ENCODE peak calls at places on chromosomes 2 and 18, in six cellular contexts. D is IMR-90, X is neuronal stem cell, G is H9, R is H1, V is mesenchymal stem cell. E is an unnamed sample. For H3K27me3, the result is how much of the 10 kb centered on the place peaks cover.

GRCh38 chr2:119174216-119174992 is 15.9 kb upstream of the C1QL2 start:
- DNase-seq in X (peak), V (peak), G (peak), D (no peak), R (peak), E (peak)

GRCh38 chr18:62420513-62421209 is 95.6 kb downstream of the TNFRSF11A start:
- DNase-seq in R (no peak), X (no peak), V (peak), G (no peak), D (peak), E (peak)

GRCh38 chr2:137969418-137969765 is 5.1 kb downstream of the HNMT start:
- DNase-seq in R (no peak), X (no peak), G (no peak), V (peak), D (peak), E (no peak)

GRCh38 chr2:143058795-143059194 is 70.4 kb upstream of the ARHGAP15 start:
- DNase-seq in X (no peak), R (no peak), D (no peak), G (no peak), V (no peak), E (no peak)

GRCh38 chr18:10320848-10321247 is 133.6 kb upstream of the APCDD1 start:
- DNase-seq in D (peak), R (no peak), G (no peak), X (no peak), V (no peak), E (peak)

GRCh38 chr2:235968616-235969324 is 199.4 kb downstream of the GBX2 start:
- DNase-seq in V (no peak), D (no peak), G (peak), R (no peak), X (no peak), E (peak)

GRCh38 chr2:240139666-240140393 is 628 bp downstream of the OTOS start:
- DNase-seq in R (no peak), X (peak), V (no peak), D (no peak), G (no peak), E (no peak)

GRCh38 chr2:159939946-159940345 is 122.5 kb downstream of the PLA2R1 start:
- DNase-seq in G (no peak), X (no peak), V (no peak), D (peak), R (no peak), E (no peak)

GRCh38 chr2:163665817-163666216 is 70.0 kb downstream of the FIGN start:
- DNase-seq in V (peak), D (peak), G (no peak), X (no peak), R (no peak), E (no peak)

GRCh38 chr2:39603436-39603835 is 62.3 kb upstream of the TMEM178A start:
- DNase-seq in V (no peak), R (no peak), X (no peak), G (no peak), D (peak), E (no peak)

GRCh38 chr2:165868211-165868610 is 74.2 kb upstream of the GALNT3 start:
- DNase-seq in R (no peak), X (no peak), V (no peak), D (peak), G (no peak), E (no peak)

GRCh38 chr2:67954125-67954748 is 108.6 kb downstream of the C1D start:
- DNase-seq in D (no peak), V (no peak), X (no peak), R (no peak), G (no peak), E (no peak)

GRCh38 chr2:160493227-160494028 is at the start of gene RBMS1:
- DNase-seq in G (peak), X (peak), V (peak), R (peak), D (peak), E (peak)

GRCh38 chr18:7923105-7923504 is 356.0 kb downstream of the PTPRM start:
- DNase-seq in X (no peak), D (no peak), G (no peak), R (no peak), V (no peak), E (no peak)

GRCh38 chr2:46296840-46297545 is at the start of gene EPAS1:
- DNase-seq in R (peak), G (peak), V (peak), X (peak), D (peak), E (peak)

GRCh38 chr18:50247562-50247961 is 18.7 kb downstream of the CFAP53 start:
- DNase-seq in G (no peak), V (no peak), X (no peak), R (no peak), D (no peak), E (no peak)

GRCh38 chr18:22505136-22505535 is 87.4 kb upstream of the CTAGE1 start:
- DNase-seq in R (no peak), G (no peak), V (peak), D (peak), X (no peak), E (no peak)

GRCh38 chr2:173472112-173472511 is 117.4 kb downstream of the CDCA7 start:
- DNase-seq in G (no peak), X (no peak), V (no peak), D (no peak), R (no peak), E (no peak)

GRCh38 chr2:233830111-233830760 is 24.1 kb downstream of the HJURP start:
- DNase-seq in R (no peak), G (peak), D (no peak), X (no peak), V (no peak), E (no peak)

GRCh38 chr2:12451726-12452125 is 265.0 kb upstream of the TRIB2 start:
- DNase-seq in G (no peak), R (no peak), V (no peak), D (no peak), X (no peak), E (peak)

GRCh38 chr2:27070653-27071276 is 689 bp downstream of the OST4 start:
- DNase-seq in R (no peak), V (no peak), G (no peak), X (no peak), D (no peak), E (no peak)

GRCh38 chr18:80009661-80010550 is 21.5 kb upstream of the TXNL4A start:
- DNase-seq in X (no peak), R (no peak), V (peak), D (peak), G (no peak), E (no peak)

GRCh38 chr2:231810905-231811304 is 24.7 kb downstream of the COPS7B start:
- DNase-seq in D (peak), X (no peak), V (peak), R (no peak), G (no peak), E (peak)

GRCh38 chr2:2007551-2008501 is 263.5 kb upstream of the PXDN start:
- DNase-seq in V (no peak), D (no peak), R (peak), X (no peak), G (peak), E (no peak)
- H2AK5ac ChIP-seq in V (peak), D (no peak), R (peak), X (no peak), G (no peak), E (no peak)

GRCh38 chr2:132774189-132774588 is 104.2 kb upstream of the LYPD1 start:
- DNase-seq in D (peak), X (no peak), V (no peak), R (no peak), G (no peak), E (no peak)

GRCh38 chr2:132772344-132772743 is 102.3 kb upstream of the LYPD1 start:
- DNase-seq in R (no peak), D (no peak), X (no peak), V (no peak), G (no peak), E (no peak)

GRCh38 chr2:132773331-132773730 is 103.3 kb upstream of the LYPD1 start:
- DNase-seq in D (no peak), G (no peak), V (no peak), X (no peak), R (no peak), E (no peak)

GRCh38 chr2:132779206-132779605 is 109.2 kb upstream of the LYPD1 start:
- DNase-seq in R (no peak), V (no peak), X (no peak), G (no peak), D (no peak), E (no peak)

DNA sequence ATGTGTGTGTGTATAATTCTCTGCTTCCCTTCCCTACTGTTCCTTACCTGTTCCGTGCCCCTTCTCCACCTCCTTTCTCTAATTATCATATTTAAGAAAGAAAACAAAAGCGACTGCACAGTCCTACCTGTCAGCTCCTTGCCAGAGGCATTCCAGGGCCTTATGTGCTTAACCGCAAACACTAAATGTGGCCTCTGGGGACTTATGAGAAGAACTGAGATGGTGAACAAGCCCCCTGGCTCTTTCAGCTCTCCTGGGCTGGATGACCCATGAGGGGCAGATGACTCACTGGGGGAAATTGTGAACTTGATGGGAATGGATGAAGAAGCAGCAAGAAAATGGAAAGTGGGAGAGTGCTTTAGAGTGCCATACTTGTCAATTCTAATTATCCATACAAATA is 106.3 kb upstream of the LYPD1 start:
- DNase-seq in R (no peak), D (no peak), G (no peak), V (no peak), X (no peak), E (no peak)
- H3K14ac ChIP-seq in R (no peak), D (no peak), G (no peak), V (no peak), X (no peak), E (no peak)

GRCh38 chr2:50850290-50850969 is 181.5 kb downstream of the NRXN1 start:
- DNase-seq in R (no peak), X (no peak), V (no peak), D (no peak), G (no peak), E (no peak)

GRCh38 chr2:50849205-50849604 is 182.7 kb downstream of the NRXN1 start:
- DNase-seq in R (no peak), X (no peak), V (no peak), G (no peak), D (no peak), E (no peak)

GRCh38 chr2:50856112-50856511 is 175.8 kb downstream of the NRXN1 start:
- DNase-seq in R (no peak), D (no peak), V (peak), X (no peak), G (no peak), E (no peak)

DNA sequence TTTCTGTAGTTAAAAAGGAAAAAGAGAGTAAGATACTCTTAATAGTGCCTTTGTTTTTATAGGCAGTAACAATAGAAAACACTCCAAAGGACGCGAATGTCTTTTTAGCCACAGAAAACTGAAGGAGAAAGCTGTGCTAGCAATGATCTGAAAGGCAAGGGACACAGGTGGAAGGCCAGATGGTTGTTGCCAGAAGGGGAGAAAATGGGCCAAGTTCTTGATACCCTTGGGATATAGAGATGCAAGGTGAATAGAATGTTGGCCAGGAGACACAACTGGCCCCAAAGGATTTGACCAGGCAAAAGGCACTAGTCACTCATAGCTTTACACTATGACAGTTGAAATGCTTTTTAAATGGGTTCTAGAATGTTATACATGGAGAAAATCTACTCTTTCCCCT is 180.0 kb downstream of the NRXN1 start:
- DNase-seq in D (no peak), X (no peak), V (no peak), G (no peak), R (no peak), E (no peak)
- H3K27me3 ChIP-seq in D (under half), X (under half), V (under half), G (under half), R (under half), E (under half)

GRCh38 chr2:62180960-62181359 is 15.0 kb upstream of the B3GNT2 start:
- DNase-seq in G (no peak), V (no peak), R (no peak), X (no peak), D (no peak), E (no peak)

GRCh38 chr2:62175728-62176127 is 20.2 kb upstream of the B3GNT2 start:
- DNase-seq in G (no peak), X (no peak), D (no peak), V (no peak), R (no peak), E (no peak)

GRCh38 chr2:62178741-62179271 is 17.1 kb upstream of the B3GNT2 start:
- DNase-seq in X (no peak), D (peak), G (no peak), R (no peak), V (no peak), E (no peak)

GRCh38 chr2:62177392-62178026 is 18.4 kb upstream of the B3GNT2 start:
- DNase-seq in D (no peak), V (no peak), X (no peak), G (no peak), R (no peak), E (no peak)

GRCh38 chr2:62176771-62177170 is 19.1 kb upstream of the B3GNT2 start:
- DNase-seq in X (no peak), G (no peak), V (no peak), R (no peak), D (no peak), E (no peak)
- H2AK5ac ChIP-seq in X (no peak), G (no peak), V (no peak), R (no peak), D (no peak), E (no peak)